ENCODE peak calls at places on chromosomes 3 and 15, in nine cellular contexts. One of them, this sample, is unnamed.

GRCh38 chr3:130854208-130854864 is 39.5 kb upstream of the ATP2C1 start:
- DNase-seq in GM12878: peak
- DNase-seq in A549: no peak
- DNase-seq in HL-60: no peak
- DNase-seq in Panc1: no peak
- DNase-seq in K562: no peak
- DNase-seq in SK-N-SH: no peak
- DNase-seq in HCT116: no peak
- DNase-seq in HepG2: no peak
- DNase-seq in this sample: no peak

GRCh38 chr3:110487840-110488239 is 583.8 kb upstream of the NECTIN3 start:
- DNase-seq in GM12878: no peak
- DNase-seq in A549: no peak
- DNase-seq in HL-60: no peak
- DNase-seq in Panc1: no peak
- DNase-seq in K562: no peak
- DNase-seq in SK-N-SH: no peak
- DNase-seq in HCT116: no peak
- DNase-seq in HepG2: no peak
- DNase-seq in this sample: no peak

GRCh38 chr15:78763111-78763795 is 48.0 kb downstream of the ADAMTS7 start:
- DNase-seq in GM12878: no peak
- DNase-seq in A549: no peak
- DNase-seq in HL-60: no peak
- DNase-seq in Panc1: no peak
- DNase-seq in K562: no peak
- DNase-seq in SK-N-SH: no peak
- DNase-seq in HCT116: no peak
- DNase-seq in HepG2: no peak
- DNase-seq in this sample: no peak

GRCh38 chr3:107578523-107578922 is 55.8 kb downstream of the BBX start:
- DNase-seq in GM12878: no peak
- DNase-seq in A549: no peak
- DNase-seq in HL-60: no peak
- DNase-seq in Panc1: no peak
- DNase-seq in K562: no peak
- DNase-seq in SK-N-SH: no peak
- DNase-seq in HCT116: no peak
- DNase-seq in HepG2: no peak
- DNase-seq in this sample: peak

GRCh38 chr15:71201471-71201870 is 86.2 kb downstream of the THSD4 start:
- DNase-seq in GM12878: no peak
- DNase-seq in A549: no peak
- DNase-seq in HL-60: no peak
- DNase-seq in Panc1: no peak
- DNase-seq in K562: no peak
- DNase-seq in SK-N-SH: no peak
- DNase-seq in HCT116: no peak
- DNase-seq in HepG2: no peak
- DNase-seq in this sample: no peak

GRCh38 chr15:39429898-39430357 is 151.0 kb upstream of the THBS1 start:
- DNase-seq in GM12878: no peak
- DNase-seq in A549: no peak
- DNase-seq in HL-60: no peak
- DNase-seq in Panc1: no peak
- DNase-seq in K562: no peak
- DNase-seq in SK-N-SH: no peak
- DNase-seq in HCT116: no peak
- DNase-seq in HepG2: peak
- DNase-seq in this sample: no peak

GRCh38 chr3:124768812-124769211 is 38.6 kb downstream of the UMPS start:
- DNase-seq in GM12878: no peak
- DNase-seq in A549: peak
- DNase-seq in HL-60: no peak
- DNase-seq in Panc1: no peak
- DNase-seq in K562: peak
- DNase-seq in SK-N-SH: peak
- DNase-seq in HCT116: no peak
- DNase-seq in HepG2: peak
- DNase-seq in this sample: peak

GRCh38 chr15:101530224-101530958 is 40.9 kb upstream of the PCSK6 start:
- DNase-seq in GM12878: no peak
- DNase-seq in A549: no peak
- DNase-seq in HL-60: no peak
- DNase-seq in Panc1: no peak
- DNase-seq in K562: no peak
- DNase-seq in SK-N-SH: peak
- DNase-seq in HCT116: no peak
- DNase-seq in HepG2: no peak
- DNase-seq in this sample: no peak

GRCh38 chr15:62569460-62570404 is 404.6 kb upstream of the C2CD4B start:
- DNase-seq in GM12878: no peak
- DNase-seq in A549: peak
- DNase-seq in HL-60: no peak
- DNase-seq in Panc1: no peak
- DNase-seq in K562: no peak
- DNase-seq in SK-N-SH: peak
- DNase-seq in HCT116: no peak
- DNase-seq in HepG2: peak
- DNase-seq in this sample: no peak

GRCh38 chr3:155853214-155854146 is 747 bp downstream of the SLC33A1 start:
- DNase-seq in GM12878: no peak
- DNase-seq in A549: peak
- DNase-seq in HL-60: no peak
- DNase-seq in Panc1: no peak
- DNase-seq in K562: peak
- DNase-seq in SK-N-SH: no peak
- DNase-seq in HCT116: no peak
- DNase-seq in HepG2: peak
- DNase-seq in this sample: peak

GRCh38 chr15:64246364-64247189 is 83.8 kb upstream of the PPIB start:
- DNase-seq in GM12878: peak
- DNase-seq in A549: peak
- DNase-seq in HL-60: peak
- DNase-seq in Panc1: peak
- DNase-seq in K562: peak
- DNase-seq in SK-N-SH: no peak
- DNase-seq in HCT116: peak
- DNase-seq in HepG2: peak
- DNase-seq in this sample: peak

GRCh38 chr3:170813261-170813660 is 56.7 kb downstream of the RPL22L1 start:
- DNase-seq in GM12878: no peak
- DNase-seq in A549: no peak
- DNase-seq in HL-60: no peak
- DNase-seq in Panc1: no peak
- DNase-seq in K562: no peak
- DNase-seq in SK-N-SH: no peak
- DNase-seq in HCT116: no peak
- DNase-seq in HepG2: no peak
- DNase-seq in this sample: no peak

GRCh38 chr3:98978068-98978811 is 76.7 kb upstream of the DCBLD2 start:
- DNase-seq in GM12878: no peak
- DNase-seq in A549: no peak
- DNase-seq in HL-60: no peak
- DNase-seq in Panc1: no peak
- DNase-seq in K562: no peak
- DNase-seq in SK-N-SH: no peak
- DNase-seq in HCT116: no peak
- DNase-seq in HepG2: no peak
- DNase-seq in this sample: no peak

GRCh38 chr3:166013073-166013679 is 176.0 kb upstream of the BCHE start:
- DNase-seq in GM12878: no peak
- DNase-seq in A549: peak
- DNase-seq in HL-60: peak
- DNase-seq in Panc1: peak
- DNase-seq in K562: peak
- DNase-seq in SK-N-SH: peak
- DNase-seq in HCT116: peak
- DNase-seq in HepG2: peak
- DNase-seq in this sample: peak

GRCh38 chr3:111751961-111752360 is 107.1 kb upstream of the PHLDB2 start:
- DNase-seq in GM12878: no peak
- DNase-seq in A549: no peak
- DNase-seq in HL-60: no peak
- DNase-seq in Panc1: no peak
- DNase-seq in K562: no peak
- DNase-seq in SK-N-SH: no peak
- DNase-seq in HCT116: no peak
- DNase-seq in HepG2: no peak
- DNase-seq in this sample: peak

GRCh38 chr3:55200916-55201315 is 273.1 kb upstream of the LRTM1 start:
- DNase-seq in GM12878: no peak
- DNase-seq in A549: no peak
- DNase-seq in HL-60: no peak
- DNase-seq in Panc1: no peak
- DNase-seq in K562: no peak
- DNase-seq in SK-N-SH: no peak
- DNase-seq in HCT116: no peak
- DNase-seq in HepG2: no peak
- DNase-seq in this sample: peak
- TF ChIP-seq REST in GM12878: no peak
- TF ChIP-seq REST in A549: no peak
- TF ChIP-seq REST in HL-60: no peak
- TF ChIP-seq REST in Panc1: no peak
- TF ChIP-seq REST in K562: no peak
- TF ChIP-seq REST in SK-N-SH: no peak
- TF ChIP-seq REST in HCT116: no peak
- TF ChIP-seq REST in HepG2: no peak
- TF ChIP-seq REST in this sample: no peak

GRCh38 chr3:126715432-126715831 is 11.4 kb downstream of the CHCHD6 start:
- DNase-seq in GM12878: no peak
- DNase-seq in A549: no peak
- DNase-seq in HL-60: no peak
- DNase-seq in Panc1: no peak
- DNase-seq in K562: no peak
- DNase-seq in SK-N-SH: no peak
- DNase-seq in HCT116: no peak
- DNase-seq in HepG2: no peak
- DNase-seq in this sample: no peak

GRCh38 chr3:126716057-126716456 is 12.0 kb downstream of the CHCHD6 start:
- DNase-seq in GM12878: no peak
- DNase-seq in A549: no peak
- DNase-seq in HL-60: no peak
- DNase-seq in Panc1: no peak
- DNase-seq in K562: no peak
- DNase-seq in SK-N-SH: no peak
- DNase-seq in HCT116: no peak
- DNase-seq in HepG2: no peak
- DNase-seq in this sample: no peak

GRCh38 chr3:126720596-126720995 is 16.6 kb downstream of the CHCHD6 start:
- DNase-seq in GM12878: no peak
- DNase-seq in A549: no peak
- DNase-seq in HL-60: no peak
- DNase-seq in Panc1: no peak
- DNase-seq in K562: no peak
- DNase-seq in SK-N-SH: no peak
- DNase-seq in HCT116: no peak
- DNase-seq in HepG2: no peak
- DNase-seq in this sample: no peak

GRCh38 chr3:126718506-126719445 is 14.7 kb downstream of the CHCHD6 start:
- DNase-seq in GM12878: no peak
- DNase-seq in A549: no peak
- DNase-seq in HL-60: no peak
- DNase-seq in Panc1: no peak
- DNase-seq in K562: no peak
- DNase-seq in SK-N-SH: no peak
- DNase-seq in HCT116: no peak
- DNase-seq in HepG2: no peak
- DNase-seq in this sample: no peak

GRCh38 chr3:126721246-126721645 is 17.2 kb downstream of the CHCHD6 start:
- DNase-seq in GM12878: no peak
- DNase-seq in A549: no peak
- DNase-seq in HL-60: no peak
- DNase-seq in Panc1: no peak
- DNase-seq in K562: no peak
- DNase-seq in SK-N-SH: no peak
- DNase-seq in HCT116: no peak
- DNase-seq in HepG2: no peak
- DNase-seq in this sample: no peak
- TF ChIP-seq REST in GM12878: no peak
- TF ChIP-seq REST in A549: no peak
- TF ChIP-seq REST in HL-60: no peak
- TF ChIP-seq REST in Panc1: no peak
- TF ChIP-seq REST in K562: no peak
- TF ChIP-seq REST in SK-N-SH: no peak
- TF ChIP-seq REST in HCT116: no peak
- TF ChIP-seq REST in HepG2: no peak
- TF ChIP-seq REST in this sample: no peak

DNA sequence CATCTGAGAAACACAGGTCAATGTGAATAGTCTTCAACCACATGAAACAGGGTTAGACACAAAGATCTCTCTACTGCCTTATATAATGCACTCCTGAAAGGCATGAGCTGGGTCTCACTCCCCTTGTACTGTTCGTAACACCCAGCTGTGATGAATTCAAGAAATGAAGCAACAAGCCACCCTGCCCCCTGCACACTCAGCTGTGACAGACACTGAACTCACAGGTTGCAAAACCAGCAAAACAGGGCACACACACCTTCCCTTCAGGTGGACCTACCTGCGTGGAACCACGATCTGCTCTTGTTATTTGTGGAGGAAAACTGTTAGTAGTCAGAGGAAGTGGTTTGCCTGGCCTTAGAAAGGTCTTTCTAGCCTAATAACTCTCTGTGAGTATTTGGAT is 64.5 kb downstream of the CERS3 start:
- DNase-seq in GM12878: no peak
- DNase-seq in A549: no peak
- DNase-seq in HL-60: no peak
- DNase-seq in Panc1: no peak
- DNase-seq in K562: no peak
- DNase-seq in SK-N-SH: no peak
- DNase-seq in HCT116: no peak
- DNase-seq in HepG2: no peak
- DNase-seq in this sample: no peak
- TF ChIP-seq REST in GM12878: no peak
- TF ChIP-seq REST in A549: no peak
- TF ChIP-seq REST in HL-60: no peak
- TF ChIP-seq REST in Panc1: no peak
- TF ChIP-seq REST in K562: no peak
- TF ChIP-seq REST in SK-N-SH: no peak
- TF ChIP-seq REST in HCT116: no peak
- TF ChIP-seq REST in HepG2: no peak
- TF ChIP-seq REST in this sample: no peak

DNA sequence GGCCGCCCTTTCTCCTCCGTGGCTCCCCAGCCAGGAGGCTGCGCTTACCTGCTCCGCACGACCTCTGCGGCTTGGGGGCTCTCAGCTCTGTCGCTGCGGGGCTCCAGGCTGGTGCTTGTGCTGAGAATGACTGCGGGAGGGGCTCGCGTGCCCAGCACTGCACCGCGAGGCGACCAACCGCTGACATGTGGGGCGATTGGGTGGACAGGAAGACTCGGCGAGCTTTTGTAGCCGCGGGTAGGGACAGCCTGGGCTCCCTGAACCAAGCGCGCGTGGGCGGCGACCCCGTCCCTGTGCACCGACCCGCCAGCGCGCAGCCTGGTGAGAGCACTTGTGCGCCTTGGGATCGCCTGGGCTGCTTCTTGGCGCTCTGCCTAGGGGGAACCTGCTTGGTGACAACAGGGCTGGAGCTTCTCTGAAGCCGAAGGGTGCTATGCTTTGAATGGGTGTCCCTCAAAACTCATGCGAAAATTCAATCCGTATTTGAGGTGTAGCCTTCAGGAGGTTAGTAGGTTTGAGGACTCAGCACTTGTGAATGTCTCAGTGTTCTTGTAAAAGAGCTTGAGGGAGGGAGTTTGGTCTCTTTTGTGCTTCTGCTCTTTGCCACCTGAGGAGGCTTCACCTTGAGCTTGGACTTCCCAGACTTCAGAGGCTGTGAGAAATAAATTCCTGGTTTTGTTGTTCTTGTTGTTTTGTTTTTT is 50.4 kb downstream of the IL12A start:
- DNase-seq in GM12878: no peak
- DNase-seq in A549: no peak
- DNase-seq in HL-60: no peak
- DNase-seq in Panc1: no peak
- DNase-seq in K562: no peak
- DNase-seq in SK-N-SH: peak
- DNase-seq in HCT116: no peak
- DNase-seq in HepG2: no peak
- DNase-seq in this sample: peak
- TF ChIP-seq REST in GM12878: no peak
- TF ChIP-seq REST in A549: no peak
- TF ChIP-seq REST in HL-60: no peak
- TF ChIP-seq REST in Panc1: no peak
- TF ChIP-seq REST in K562: no peak
- TF ChIP-seq REST in SK-N-SH: no peak
- TF ChIP-seq REST in HCT116: no peak
- TF ChIP-seq REST in HepG2: no peak
- TF ChIP-seq REST in this sample: no peak

This sample was measured in GM23338.